ENCODE peak calls at places on chromosomes 11 and 22, in seven cellular contexts. E is body of pancreas, X is fibroblast of mammary gland, Q is stomach, N is astrocyte of the spinal cord, T is mucosa of descending colon, U is tibial nerve. A is an unnamed sample.
A peak's percentile ranks its signal among the peaks of the same experiment; 100 is the strongest.

GRCh38 chr11:14974021-14974698 is 2.0 kb upstream of the CALCA start:
- DNase-seq in X (no peak), E (no peak), Q (no peak), N (no peak), U (no peak), T (no peak), A (no peak)

GRCh38 chr22:35203583-35203982 is 53.7 kb upstream of the HMGXB4 start:
- DNase-seq in N (no peak), T (no peak), X (no peak), U (no peak), E (no peak), Q (no peak), A (no peak)

GRCh38 chr22:44391026-44391425 is 78.3 kb upstream of the SHISAL1 start:
- DNase-seq in X (no peak), N (no peak), Q (no peak), T (peak; percentile 17), U (no peak), E (no peak), A (no peak)

GRCh38 chr11:67613313-67613959 is 6.7 kb downstream of the NDUFV1 start:
- DNase-seq in E (no peak), X (no peak), N (no peak), Q (no peak), U (no peak), T (peak; percentile 51), A (no peak)

GRCh38 chr11:76329084-76329648 is 51.8 kb downstream of the THAP12 start:
- DNase-seq in E (peak; percentile 16), N (peak; percentile 26), U (no peak), Q (no peak), T (no peak), X (peak; percentile 33), A (peak; percentile 22)

GRCh38 chr11:65555693-65556231 is 2.4 kb downstream of the LTBP3 start:
- DNase-seq in N (peak; percentile 90), X (peak; percentile 93), E (peak; percentile 43), T (no peak), Q (no peak), U (no peak), A (peak; percentile 63)

GRCh38 chr11:121441533-121441932 is 10.6 kb upstream of the SORL1 start:
- DNase-seq in Q (no peak), E (no peak), U (no peak), T (no peak), N (no peak), X (no peak), A (no peak)

GRCh38 chr22:31329029-31329428 is 17.1 kb downstream of the PATZ1 start:
- DNase-seq in U (no peak), Q (no peak), X (no peak), E (no peak), N (peak; percentile 40), T (no peak), A (no peak)

GRCh38 chr22:39381009-39381755 is 18.4 kb upstream of the TAB1 start:
- DNase-seq in N (no peak), E (no peak), Q (no peak), X (no peak), T (no peak), U (no peak), A (no peak)

GRCh38 chr11:47109882-47110281 is 66.8 kb downstream of the ARFGAP2 start:
- DNase-seq in T (no peak), U (no peak), X (no peak), N (no peak), E (no peak), Q (no peak), A (no peak)

GRCh38 chr11:11373934-11374333 is 20.9 kb upstream of the CSNK2A3 start:
- DNase-seq in Q (no peak), T (no peak), N (no peak), X (no peak), E (no peak), U (no peak), A (no peak)

GRCh38 chr11:103942646-103943045 is 93.8 kb upstream of the DDI1 start:
- DNase-seq in T (no peak), U (no peak), X (peak; percentile 30), Q (no peak), E (no peak), N (no peak), A (no peak)

GRCh38 chr11:70296681-70297080 is 26.2 kb downstream of the PPFIA1 start:
- DNase-seq in T (no peak), X (no peak), Q (no peak), E (no peak), U (no peak), N (no peak), A (no peak)

GRCh38 chr11:11514246-11514645 is 107.6 kb downstream of the GALNT18 start:
- DNase-seq in E (no peak), T (no peak), Q (no peak), N (no peak), X (no peak), U (no peak), A (no peak)

GRCh38 chr11:37560346-37560745 is 962.3 kb upstream of the RAG2 start:
- DNase-seq in N (no peak), U (no peak), X (no peak), E (no peak), T (no peak), Q (no peak), A (no peak)

GRCh38 chr11:130209128-130209932 is 49.7 kb downstream of the ST14 start:
- DNase-seq in E (no peak), X (no peak), N (no peak), Q (peak; percentile 24), T (no peak), U (no peak), A (no peak)

GRCh38 chr22:49199224-49199623 is 628.4 kb downstream of the BRD1 start:
- DNase-seq in Q (no peak), X (no peak), U (no peak), N (no peak), T (no peak), E (no peak), A (no peak)

GRCh38 chr22:43697894-43698293 is 114.2 kb downstream of the EFCAB6 start:
- DNase-seq in T (no peak), U (no peak), X (no peak), E (no peak), N (no peak), Q (no peak), A (no peak)

GRCh38 chr11:19311306-19312030 is 70.7 kb upstream of the E2F8 start:
- DNase-seq in N (peak; percentile 47), T (no peak), E (peak; percentile 71), X (peak; percentile 61), U (peak; percentile 66), Q (peak; percentile 76), A (no peak)

GRCh38 chr11:128764617-128765095 is 70.8 kb downstream of the FLI1 start:
- DNase-seq in Q (peak; percentile 89), U (no peak), N (no peak), T (no peak), E (peak; percentile 82), X (no peak), A (no peak)

GRCh38 chr11:12599408-12600143 is 74.6 kb upstream of the TEAD1 start:
- DNase-seq in T (no peak), E (peak; percentile 77), N (no peak), U (no peak), Q (peak; percentile 63), X (peak; percentile 29), A (no peak)

GRCh38 chr11:44624761-44625221 is 59.3 kb downstream of the CD82 start:
- DNase-seq in T (no peak), E (no peak), Q (peak; percentile 13), N (no peak), U (no peak), X (no peak), A (no peak)

GRCh38 chr11:133134561-133135173 is 397.6 kb downstream of the OPCML start:
- DNase-seq in N (peak; percentile 0), Q (peak; percentile 76), U (no peak), T (no peak), X (peak; percentile 19), E (peak; percentile 61), A (no peak)

GRCh38 chr11:69657911-69658605 is 17.1 kb downstream of the LTO1 start:
- DNase-seq in X (no peak), E (no peak), U (no peak), Q (no peak), T (peak; percentile 35), N (no peak), A (no peak)

GRCh38 chr11:22703040-22703439 is 36.6 kb downstream of the GAS2 start:
- DNase-seq in E (peak; percentile 70), U (no peak), N (peak; percentile 86), T (no peak), X (peak; percentile 22), Q (no peak), A (peak; percentile 78)

GRCh38 chr11:117824571-117825537 is at the start of gene FXYD2:
- DNase-seq in N (no peak), E (peak; percentile 72), U (no peak), T (peak; percentile 50), X (peak; percentile 51), Q (peak; percentile 27), A (no peak)

GRCh38 chr22:37636186-37636948 is 3.1 kb upstream of the SH3BP1 start:
- DNase-seq in T (peak; percentile 80), U (no peak), X (peak; percentile 92), Q (peak; percentile 31), E (peak; percentile 34), N (peak; percentile 84), A (peak; percentile 65)

GRCh38 chr22:49213731-49214352 is 613.8 kb downstream of the BRD1 start:
- DNase-seq in E (no peak), U (no peak), T (peak; percentile 8), N (no peak), Q (peak; percentile 17), X (no peak), A (no peak)

DNA sequence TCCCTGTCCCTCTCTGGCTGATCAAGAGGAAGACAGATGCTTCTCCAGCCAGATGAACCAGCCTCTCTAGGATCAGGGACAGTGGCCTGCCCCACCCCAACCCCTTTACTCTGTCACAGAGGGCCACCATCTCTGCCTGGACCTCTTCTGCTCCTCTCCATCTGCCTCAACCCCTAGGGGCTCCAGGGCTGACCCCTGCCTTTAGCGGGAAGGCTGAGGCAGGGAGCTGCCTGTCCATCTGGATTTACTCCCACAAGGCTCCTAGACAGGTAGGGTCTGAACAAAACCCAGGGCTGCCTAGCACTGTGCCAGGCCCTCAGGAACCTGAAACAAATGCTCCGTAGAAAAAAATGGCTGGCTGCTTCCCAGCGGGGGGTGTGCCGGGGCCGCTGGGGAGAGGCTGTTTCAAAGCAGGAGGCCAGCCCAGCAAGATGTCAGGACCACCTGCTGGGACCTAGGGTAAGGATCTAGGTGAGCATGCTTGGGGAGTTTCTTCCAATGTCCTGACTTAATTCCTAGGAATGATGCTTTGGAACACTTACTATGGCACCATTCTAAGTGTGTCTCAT is 3.2 kb downstream of the CHST1 start:
- DNase-seq in N (no peak), X (no peak), E (no peak), Q (no peak), T (no peak), U (no peak), A (no peak)
- H3K4me3 ChIP-seq in N (no peak overlapping the region), X (no peak overlapping the region), E (no peak overlapping the region), Q (no peak overlapping the region), T (no peak overlapping the region), U (no peak overlapping the region), A (no peak overlapping the region)

GRCh38 chr11:30322162-30322561 is 742 bp upstream of the ARL14EP start:
- DNase-seq in T (no peak), N (no peak), U (no peak), Q (no peak), E (no peak), X (no peak), A (no peak)
- H3K4me3 ChIP-seq in T (no peak overlapping the region), N (no peak overlapping the region), U (no peak overlapping the region), Q (peak overlapping the region; percentile 55), E (no peak overlapping the region), X (peak overlapping the region; percentile 88), A (no peak overlapping the region)

GRCh38 chr11:73322986-73323306 is 14.9 kb downstream of the ARHGEF17 start:
- DNase-seq in U (no peak), X (no peak), T (no peak), E (no peak), N (no peak), Q (no peak), A (no peak)
- H3K4me3 ChIP-seq in U (no peak overlapping the region), X (no peak overlapping the region), T (no peak overlapping the region), E (no peak overlapping the region), N (no peak overlapping the region), Q (peak overlapping the region; percentile 2), A (no peak overlapping the region)

GRCh38 chr11:1869427-1870325 is 16.8 kb downstream of the LSP1 start:
- DNase-seq in N (no peak), X (no peak), U (no peak), T (peak; percentile 52), E (no peak), Q (no peak), A (no peak)
- H3K4me3 ChIP-seq in N (no peak overlapping the region), X (no peak overlapping the region), U (no peak overlapping the region), T (no peak overlapping the region), E (no peak overlapping the region), Q (peak overlapping the region; percentile 31), A (no peak overlapping the region)